ENCODE peak calls at places on chromosomes 16 and 17, in seven cellular contexts. One of them, this sample, is unnamed.

GRCh38 chr16:57480127-57480753 is 6.1 kb downstream of the DOK4 start:
- DNase-seq in RWPE2: no peak
- DNase-seq in cardiac fibroblast: peak; percentile 75
- DNase-seq in fibroblast of pulmonary artery: peak; percentile 79
- DNase-seq in neural crest cell: no peak
- DNase-seq in lung: peak; percentile 74
- DNase-seq in psoas muscle: peak; percentile 71
- DNase-seq in this sample: no peak

GRCh38 chr17:31549121-31549524 is 157.6 kb downstream of the RAB11FIP4 start:
- DNase-seq in psoas muscle: no peak
- DNase-seq in cardiac fibroblast: no peak
- DNase-seq in neural crest cell: no peak
- DNase-seq in lung: no peak
- DNase-seq in fibroblast of pulmonary artery: no peak
- DNase-seq in RWPE2: no peak
- DNase-seq in this sample: no peak

GRCh38 chr17:67534941-67535340 is 157.9 kb downstream of the PITPNC1 start:
- DNase-seq in cardiac fibroblast: no peak
- DNase-seq in RWPE2: no peak
- DNase-seq in lung: no peak
- DNase-seq in neural crest cell: no peak
- DNase-seq in fibroblast of pulmonary artery: no peak
- DNase-seq in psoas muscle: no peak
- DNase-seq in this sample: no peak

GRCh38 chr17:48715496-48716399 is 6.6 kb downstream of the PRAC1 start:
- DNase-seq in psoas muscle: no peak
- DNase-seq in RWPE2: no peak
- DNase-seq in cardiac fibroblast: no peak
- DNase-seq in lung: no peak
- DNase-seq in neural crest cell: no peak
- DNase-seq in fibroblast of pulmonary artery: no peak
- DNase-seq in this sample: no peak

GRCh38 chr17:73800893-73801292 is 156.6 kb upstream of the SDK2 start:
- DNase-seq in neural crest cell: no peak
- DNase-seq in RWPE2: peak; percentile 29
- DNase-seq in psoas muscle: no peak
- DNase-seq in cardiac fibroblast: no peak
- DNase-seq in fibroblast of pulmonary artery: no peak
- DNase-seq in lung: no peak
- DNase-seq in this sample: no peak

GRCh38 chr17:55731586-55732250 is 9.1 kb upstream of the TMEM100 start:
- DNase-seq in fibroblast of pulmonary artery: peak; percentile 60
- DNase-seq in lung: no peak
- DNase-seq in psoas muscle: peak; percentile 76
- DNase-seq in neural crest cell: no peak
- DNase-seq in RWPE2: no peak
- DNase-seq in cardiac fibroblast: peak; percentile 62
- DNase-seq in this sample: no peak

GRCh38 chr17:40479754-40480480 is 21.5 kb downstream of the TNS4 start:
- DNase-seq in neural crest cell: no peak
- DNase-seq in cardiac fibroblast: no peak
- DNase-seq in fibroblast of pulmonary artery: no peak
- DNase-seq in psoas muscle: no peak
- DNase-seq in RWPE2: no peak
- DNase-seq in lung: no peak
- DNase-seq in this sample: no peak

GRCh38 chr17:14323522-14323981 is 22.7 kb downstream of the HS3ST3B1 start:
- DNase-seq in cardiac fibroblast: no peak
- DNase-seq in lung: no peak
- DNase-seq in neural crest cell: no peak
- DNase-seq in RWPE2: no peak
- DNase-seq in fibroblast of pulmonary artery: no peak
- DNase-seq in psoas muscle: no peak
- DNase-seq in this sample: no peak

GRCh38 chr17:8122391-8122922 is 1.4 kb downstream of the HES7 start:
- DNase-seq in fibroblast of pulmonary artery: no peak
- DNase-seq in cardiac fibroblast: peak; percentile 54
- DNase-seq in lung: no peak
- DNase-seq in neural crest cell: peak; percentile 11
- DNase-seq in RWPE2: no peak
- DNase-seq in psoas muscle: no peak
- DNase-seq in this sample: no peak

DNA sequence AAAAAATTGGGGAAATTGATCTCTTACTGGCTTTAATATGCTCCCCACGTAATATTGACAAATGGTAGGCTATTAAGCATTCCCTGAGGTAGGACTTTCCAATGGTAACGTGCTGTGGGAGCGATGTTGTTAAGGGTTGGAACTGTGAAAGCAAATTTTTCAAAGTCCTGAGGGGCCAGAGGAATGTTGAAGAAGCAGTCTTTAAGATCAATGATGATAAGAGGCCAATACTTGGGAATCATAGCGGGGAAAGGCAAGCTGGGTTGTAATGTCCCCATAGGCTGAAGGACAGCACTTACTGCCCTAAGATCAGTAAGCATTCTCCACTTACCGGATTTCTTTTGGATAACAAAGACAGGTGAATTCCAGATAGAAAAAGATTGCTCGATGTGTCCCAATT is 69.6 kb upstream of the ARL4D start:
- DNase-seq in cardiac fibroblast: no peak
- DNase-seq in fibroblast of pulmonary artery: no peak
- DNase-seq in psoas muscle: no peak
- DNase-seq in lung: no peak
- DNase-seq in RWPE2: no peak
- DNase-seq in neural crest cell: no peak
- DNase-seq in this sample: no peak
- TF ChIP-seq CTCF in cardiac fibroblast: no peak
- TF ChIP-seq CTCF in fibroblast of pulmonary artery: no peak
- TF ChIP-seq CTCF in psoas muscle: no peak
- TF ChIP-seq CTCF in lung: no peak
- TF ChIP-seq CTCF in RWPE2: no peak
- TF ChIP-seq CTCF in neural crest cell: no peak
- TF ChIP-seq CTCF in this sample: no peak

GRCh38 chr17:5840811-5841446 is 229.2 kb upstream of the WSCD1 start:
- DNase-seq in RWPE2: no peak
- DNase-seq in neural crest cell: no peak
- DNase-seq in cardiac fibroblast: no peak
- DNase-seq in lung: no peak
- DNase-seq in psoas muscle: no peak
- DNase-seq in fibroblast of pulmonary artery: no peak
- DNase-seq in this sample: no peak

GRCh38 chr17:5846001-5846400 is 224.2 kb upstream of the WSCD1 start:
- DNase-seq in lung: no peak
- DNase-seq in psoas muscle: no peak
- DNase-seq in cardiac fibroblast: no peak
- DNase-seq in RWPE2: no peak
- DNase-seq in neural crest cell: no peak
- DNase-seq in fibroblast of pulmonary artery: no peak
- DNase-seq in this sample: no peak

GRCh38 chr17:5838661-5839300 is 231.4 kb upstream of the WSCD1 start:
- DNase-seq in fibroblast of pulmonary artery: no peak
- DNase-seq in lung: no peak
- DNase-seq in RWPE2: no peak
- DNase-seq in psoas muscle: no peak
- DNase-seq in cardiac fibroblast: no peak
- DNase-seq in neural crest cell: no peak
- DNase-seq in this sample: no peak

GRCh38 chr17:5841862-5842261 is 228.3 kb upstream of the WSCD1 start:
- DNase-seq in neural crest cell: no peak
- DNase-seq in psoas muscle: no peak
- DNase-seq in fibroblast of pulmonary artery: no peak
- DNase-seq in cardiac fibroblast: no peak
- DNase-seq in lung: no peak
- DNase-seq in RWPE2: no peak
- DNase-seq in this sample: no peak

GRCh38 chr17:5843366-5844026 is 226.7 kb upstream of the WSCD1 start:
- DNase-seq in fibroblast of pulmonary artery: no peak
- DNase-seq in cardiac fibroblast: no peak
- DNase-seq in RWPE2: no peak
- DNase-seq in lung: no peak
- DNase-seq in neural crest cell: no peak
- DNase-seq in psoas muscle: no peak
- DNase-seq in this sample: no peak
- TF ChIP-seq CTCF in fibroblast of pulmonary artery: no peak
- TF ChIP-seq CTCF in cardiac fibroblast: no peak
- TF ChIP-seq CTCF in RWPE2: no peak
- TF ChIP-seq CTCF in lung: no peak
- TF ChIP-seq CTCF in neural crest cell: no peak
- TF ChIP-seq CTCF in psoas muscle: no peak
- TF ChIP-seq CTCF in this sample: no peak

DNA sequence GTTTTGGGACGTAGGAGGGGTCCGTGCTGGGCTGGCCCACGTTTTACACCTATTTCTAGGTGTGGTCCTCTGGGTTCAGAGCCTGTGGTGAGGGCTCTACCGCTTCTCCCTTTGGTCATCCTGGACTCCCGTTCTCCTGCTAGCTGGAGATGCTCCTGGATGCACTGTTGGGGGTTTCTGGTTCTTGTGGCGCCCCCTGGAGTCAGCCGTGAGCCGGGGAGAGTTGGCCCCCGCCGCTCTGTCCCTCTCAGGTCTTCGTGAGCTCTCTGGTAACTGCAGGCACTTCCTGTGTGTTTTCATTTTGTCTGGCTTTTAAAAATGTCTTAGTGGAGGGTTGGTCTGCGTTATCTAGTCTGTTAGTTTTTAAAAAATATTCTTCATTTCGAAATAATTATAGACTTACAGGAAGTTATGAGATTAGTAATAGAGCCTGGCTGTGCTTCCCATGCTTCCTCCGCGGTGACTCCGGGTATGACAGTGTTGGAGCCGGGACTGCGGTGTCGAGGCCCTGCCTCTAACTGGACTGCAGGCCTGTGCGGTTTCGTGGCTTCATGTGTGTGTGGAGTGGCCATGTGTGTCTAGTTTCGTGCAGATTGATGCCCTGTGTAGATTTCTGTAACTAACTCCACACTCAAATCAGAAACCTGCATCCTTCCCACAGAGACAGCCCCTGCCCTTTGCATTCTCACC is 78.0 kb upstream of the ZNF750 start:
- DNase-seq in lung: no peak
- DNase-seq in cardiac fibroblast: peak; percentile 57
- DNase-seq in RWPE2: no peak
- DNase-seq in psoas muscle: no peak
- DNase-seq in fibroblast of pulmonary artery: peak; percentile 26
- DNase-seq in neural crest cell: peak; percentile 19
- DNase-seq in this sample: no peak
- TF ChIP-seq CTCF in lung: no peak
- TF ChIP-seq CTCF in cardiac fibroblast: peak; percentile 39
- TF ChIP-seq CTCF in RWPE2: peak; percentile 16
- TF ChIP-seq CTCF in psoas muscle: peak; percentile 43
- TF ChIP-seq CTCF in fibroblast of pulmonary artery: peak; percentile 31
- TF ChIP-seq CTCF in neural crest cell: peak; percentile 45
- TF ChIP-seq CTCF in this sample: peak; percentile 68

DNA sequence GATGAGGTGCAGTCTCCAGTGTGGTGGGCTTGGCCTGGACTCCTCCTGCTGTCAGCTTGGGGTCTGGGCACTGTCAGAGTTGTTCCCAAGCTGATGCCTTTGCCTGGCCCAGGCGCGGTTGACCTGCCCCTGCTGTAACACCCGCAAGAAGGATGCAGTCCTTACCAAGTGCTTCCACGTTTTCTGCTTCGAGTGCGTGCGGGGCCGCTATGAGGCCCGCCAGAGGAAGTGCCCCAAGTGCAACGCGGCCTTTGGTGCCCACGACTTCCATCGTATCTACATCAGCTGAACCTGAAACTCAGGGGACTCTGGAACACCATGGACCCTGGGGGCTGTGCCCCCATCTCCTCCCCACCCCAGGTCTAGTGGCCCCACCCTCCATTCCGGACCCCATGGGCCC is 11.7 kb downstream of the RNF40 start:
- DNase-seq in RWPE2: peak; percentile 51
- DNase-seq in fibroblast of pulmonary artery: no peak
- DNase-seq in neural crest cell: no peak
- DNase-seq in psoas muscle: no peak
- DNase-seq in lung: no peak
- DNase-seq in cardiac fibroblast: no peak
- DNase-seq in this sample: no peak
- TF ChIP-seq CTCF in RWPE2: no peak
- TF ChIP-seq CTCF in fibroblast of pulmonary artery: no peak
- TF ChIP-seq CTCF in neural crest cell: no peak
- TF ChIP-seq CTCF in psoas muscle: no peak
- TF ChIP-seq CTCF in lung: no peak
- TF ChIP-seq CTCF in cardiac fibroblast: no peak
- TF ChIP-seq CTCF in this sample: no peak

DNA sequence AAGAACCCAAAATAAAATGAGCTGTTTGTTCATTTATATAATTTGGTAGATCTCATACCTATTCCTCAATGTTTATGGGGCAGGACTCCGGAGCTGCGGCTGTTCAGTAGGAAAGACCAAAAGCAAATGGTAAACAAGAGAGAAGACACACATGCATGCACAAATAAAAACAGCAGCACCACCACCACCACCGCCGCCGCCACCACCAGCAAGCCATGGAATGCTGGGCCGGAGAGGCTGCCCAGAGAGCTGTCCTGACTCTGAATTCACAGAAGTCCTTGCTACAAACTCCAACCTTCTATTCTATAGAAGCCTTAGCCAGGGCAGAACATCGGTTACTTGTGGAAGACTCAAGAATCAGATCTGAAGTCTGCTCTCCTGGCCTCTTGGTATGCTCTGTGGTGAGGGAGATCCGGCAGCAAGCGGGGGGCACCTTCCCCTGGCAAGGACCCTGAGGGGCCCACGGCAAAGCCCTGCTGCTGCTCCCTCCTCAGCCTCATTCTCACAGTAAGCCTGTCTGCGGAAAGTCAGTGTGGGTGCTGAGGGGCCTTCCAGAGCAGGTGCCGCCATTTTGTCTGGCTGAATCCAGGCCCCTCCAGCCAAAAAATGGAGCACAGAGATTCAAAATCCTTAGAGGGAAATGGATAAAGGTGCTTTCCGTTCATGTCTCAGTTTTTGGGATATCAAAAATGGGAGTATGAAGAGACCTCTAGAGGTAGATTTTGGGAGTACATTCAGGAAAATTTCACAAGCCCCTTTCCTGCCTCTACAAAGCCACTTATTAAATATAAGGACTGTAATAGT is 6.4 kb upstream of the FOXJ1 start:
- DNase-seq in RWPE2: no peak
- DNase-seq in neural crest cell: no peak
- DNase-seq in fibroblast of pulmonary artery: peak; percentile 53
- DNase-seq in cardiac fibroblast: peak; percentile 47
- DNase-seq in lung: no peak
- DNase-seq in psoas muscle: no peak
- DNase-seq in this sample: no peak
- TF ChIP-seq CTCF in RWPE2: peak; percentile 77
- TF ChIP-seq CTCF in neural crest cell: peak; percentile 65
- TF ChIP-seq CTCF in fibroblast of pulmonary artery: peak; percentile 63
- TF ChIP-seq CTCF in cardiac fibroblast: peak; percentile 54
- TF ChIP-seq CTCF in lung: peak; percentile 27
- TF ChIP-seq CTCF in psoas muscle: peak; percentile 45
- TF ChIP-seq CTCF in this sample: peak; percentile 82

DNA sequence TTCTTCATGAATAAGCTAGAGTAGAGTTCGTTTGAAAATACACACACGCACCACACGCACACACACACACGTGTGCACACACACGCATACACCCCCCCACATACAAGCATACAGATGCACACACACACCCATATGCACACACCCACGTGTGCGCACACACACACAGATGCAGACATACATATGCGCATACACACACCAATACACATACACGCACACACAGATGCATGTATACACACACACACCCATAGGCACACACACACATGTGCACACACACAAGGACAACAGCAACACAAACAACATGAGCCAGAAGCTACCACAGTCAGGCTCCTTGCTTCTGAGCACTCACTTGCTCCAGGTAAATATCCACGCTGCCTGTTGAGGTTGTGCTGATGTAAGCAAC is 5.1 kb downstream of the IFT140 start:
- DNase-seq in fibroblast of pulmonary artery: no peak
- DNase-seq in lung: no peak
- DNase-seq in psoas muscle: no peak
- DNase-seq in cardiac fibroblast: no peak
- DNase-seq in RWPE2: no peak
- DNase-seq in neural crest cell: no peak
- DNase-seq in this sample: no peak
- TF ChIP-seq CTCF in fibroblast of pulmonary artery: no peak
- TF ChIP-seq CTCF in lung: no peak
- TF ChIP-seq CTCF in psoas muscle: no peak
- TF ChIP-seq CTCF in cardiac fibroblast: no peak
- TF ChIP-seq CTCF in RWPE2: no peak
- TF ChIP-seq CTCF in neural crest cell: no peak
- TF ChIP-seq CTCF in this sample: no peak

This sample was measured in chondrocyte.